ENCODE peak calls at places on chromosomes 1 and 21, in five cellular contexts. L is H9, A is IMR-90, W is mesenchymal stem cell, T is H1. J is an unnamed sample.
A peak's percentile ranks its signal among the peaks of the same experiment; 100 is the strongest.

GRCh38 chr1:153374077-153374476 is 1.3 kb downstream of the S100A12 start:
- DNase-seq in L (no peak), A (no peak), W (no peak), T (no peak), J (no peak)

GRCh38 chr21:34337741-34338140 is 26.1 kb upstream of the KCNE2 start:
- DNase-seq in L (no peak), A (no peak), W (peak; percentile 14), T (no peak), J (no peak)

GRCh38 chr1:212214377-212214776 is 70.8 kb upstream of the PPP2R5A start:
- DNase-seq in L (no peak), A (no peak), W (no peak), T (no peak), J (no peak)

GRCh38 chr21:42162831-42163510 is 56.0 kb upstream of the ABCG1 start:
- DNase-seq in L (no peak), A (no peak), W (no peak), T (no peak), J (no peak)

GRCh38 chr1:111690306-111690617 is 48.9 kb downstream of the INKA2 start:
- DNase-seq in L (no peak), A (peak; percentile 91), W (peak; percentile 81), T (no peak), J (no peak)

GRCh38 chr1:2974701-2975301 is 46.5 kb upstream of the ACTRT2 start:
- DNase-seq in L (no peak), A (no peak), W (no peak), T (no peak), J (no peak)

GRCh38 chr1:230422221-230422981 is 3.7 kb downstream of the PGBD5 start:
- DNase-seq in L (peak; percentile 41), A (no peak), W (no peak), T (no peak), J (no peak)

GRCh38 chr1:229557913-229558414 is 543 bp downstream of the ABCB10 start:
- DNase-seq in L (peak; percentile 35), A (no peak), W (peak; percentile 39), T (peak; percentile 70), J (peak; percentile 33)

GRCh38 chr21:26385721-26386120 is 187.4 kb downstream of the CYYR1 start:
- DNase-seq in L (no peak), A (no peak), W (peak; percentile 4), T (no peak), J (no peak)

GRCh38 chr1:24861821-24862727 is 68.0 kb downstream of the RUNX3 start:
- DNase-seq in L (no peak), A (no peak), W (no peak), T (peak; percentile 50), J (no peak)

GRCh38 chr1:194568610-194569009 is 1382.2 kb upstream of the B3GALT2 start:
- DNase-seq in L (no peak), A (peak; percentile 12), W (no peak), T (no peak), J (no peak)

GRCh38 chr1:15455522-15455921 is 1.0 kb upstream of the CELA2A start:
- DNase-seq in L (no peak), A (peak; percentile 54), W (peak; percentile 43), T (no peak), J (no peak)

GRCh38 chr1:173669491-173669941 is at the start of gene ANKRD45:
- DNase-seq in L (peak; percentile 88), A (peak; percentile 4), W (peak; percentile 35), T (peak; percentile 92), J (peak; percentile 76)

GRCh38 chr1:43521716-43522115 is 9.0 kb upstream of the PTPRF start:
- DNase-seq in L (no peak), A (no peak), W (no peak), T (no peak), J (no peak)

GRCh38 chr1:176976771-176977170 is 187.7 kb downstream of the ASTN1 start:
- DNase-seq in L (no peak), A (no peak), W (no peak), T (no peak), J (no peak)

GRCh38 chr1:203636306-203636705 is 9.7 kb downstream of the ATP2B4 start:
- DNase-seq in L (no peak), A (peak; percentile 52), W (no peak), T (no peak), J (no peak)
- H2BK15ac ChIP-seq in L (no peak overlapping the region), A (no peak overlapping the region), W (no peak overlapping the region), T (no peak overlapping the region), J (no peak overlapping the region)

GRCh38 chr1:185404864-185405568 is 88.0 kb upstream of the IVNS1ABP start:
- DNase-seq in L (no peak), A (no peak), W (no peak), T (no peak), J (no peak)
- H3K27ac ChIP-seq in L (no peak overlapping the region), A (no peak overlapping the region), W (no peak overlapping the region), T (no peak overlapping the region), J (no peak overlapping the region)

DNA sequence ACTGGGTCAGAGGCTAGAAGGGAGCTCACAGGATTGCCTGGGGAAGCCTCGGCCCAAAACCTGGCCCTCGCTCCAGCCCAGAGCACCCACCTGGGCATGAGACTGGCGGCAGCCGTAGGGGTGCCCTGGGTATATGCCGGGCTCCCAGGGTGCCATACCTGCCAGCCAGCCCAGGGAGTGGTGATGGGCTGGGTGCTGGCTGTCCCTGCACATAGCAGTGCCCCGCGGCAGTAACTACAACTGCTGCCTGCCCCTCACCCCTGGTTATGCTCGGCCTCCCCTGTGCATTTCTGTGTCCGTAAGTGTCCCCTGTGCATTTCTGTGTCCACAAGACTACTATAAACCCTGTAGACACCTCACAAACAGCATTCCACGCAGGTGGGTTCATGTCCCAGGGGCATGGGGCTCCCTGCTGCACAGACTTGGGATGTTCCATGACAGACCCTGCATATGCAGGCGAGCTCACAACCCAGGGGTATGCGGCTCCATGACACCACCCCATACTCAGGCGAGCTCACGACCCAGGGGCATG is 5.8 kb upstream of the SPATC1L start:
- DNase-seq in L (no peak), A (no peak), W (no peak), T (no peak), J (no peak)
- H2AFZ ChIP-seq in L (no peak overlapping the region), A (no peak overlapping the region), W (no peak overlapping the region), T (no peak overlapping the region), J (no peak overlapping the region)

GRCh38 chr1:204712718-204713430 is 27.3 kb upstream of the LRRN2 start:
- DNase-seq in L (no peak), A (no peak), W (no peak), T (no peak), J (no peak)

GRCh38 chr1:204716687-204717086 is 31.1 kb upstream of the LRRN2 start:
- DNase-seq in L (no peak), A (no peak), W (no peak), T (peak; percentile 10), J (no peak)

GRCh38 chr1:204713541-204713940 is 28.0 kb upstream of the LRRN2 start:
- DNase-seq in L (no peak), A (no peak), W (peak; percentile 9), T (no peak), J (no peak)

GRCh38 chr1:204714194-204714860 is 28.8 kb upstream of the LRRN2 start:
- DNase-seq in L (no peak), A (no peak), W (no peak), T (no peak), J (no peak)

GRCh38 chr1:204714861-204715511 is 29.4 kb upstream of the LRRN2 start:
- DNase-seq in L (peak; percentile 78), A (no peak), W (no peak), T (no peak), J (peak; percentile 50)
- H2BK15ac ChIP-seq in L (no peak overlapping the region), A (no peak overlapping the region), W (no peak overlapping the region), T (peak overlapping the region; percentile 25), J (no peak overlapping the region)

DNA sequence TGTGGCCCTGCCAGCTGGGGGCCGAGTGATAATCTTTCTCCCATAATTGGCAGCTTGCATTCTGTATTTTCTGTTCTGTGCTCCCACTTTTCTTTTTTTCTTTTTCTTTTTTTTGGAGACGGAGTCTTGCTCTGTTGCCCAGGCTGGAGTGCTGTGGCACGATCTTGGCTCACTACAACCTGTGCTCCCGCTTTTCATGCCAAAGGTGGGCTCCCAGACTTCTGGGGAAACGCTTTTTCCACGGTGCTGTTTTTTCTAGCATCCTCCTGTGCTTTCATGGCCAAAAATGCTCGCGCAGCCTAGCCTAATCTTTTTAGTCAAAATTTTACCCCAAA is 585 bp upstream of the AHCTF1 start:
- DNase-seq in L (no peak), A (no peak), W (no peak), T (no peak), J (no peak)
- H3K27ac ChIP-seq in L (no peak overlapping the region), A (no peak overlapping the region), W (no peak overlapping the region), T (no peak overlapping the region), J (peak overlapping the region; percentile 28)

GRCh38 chr21:33266784-33267135 is 593 bp downstream of the IL10RB start:
- DNase-seq in L (no peak), A (no peak), W (no peak), T (no peak), J (no peak)
- H2AFZ ChIP-seq in L (no peak overlapping the region), A (peak overlapping the region; percentile 96), W (peak overlapping the region; percentile 8), T (no peak overlapping the region), J (peak overlapping the region; percentile 76)

GRCh38 chr1:160636547-160636946 is 10.3 kb downstream of the SLAMF1 start:
- DNase-seq in L (no peak), A (no peak), W (no peak), T (no peak), J (no peak)
- H2BK15ac ChIP-seq in L (no peak overlapping the region), A (no peak overlapping the region), W (no peak overlapping the region), T (no peak overlapping the region), J (no peak overlapping the region)

GRCh38 chr1:208154040-208154439 is 90.1 kb downstream of the PLXNA2 start:
- DNase-seq in L (no peak), A (no peak), W (no peak), T (no peak), J (no peak)
- H3K27ac ChIP-seq in L (no peak overlapping the region), A (no peak overlapping the region), W (no peak overlapping the region), T (no peak overlapping the region), J (no peak overlapping the region)

GRCh38 chr1:31617917-31618746 is 643 bp downstream of the HCRTR1 start:
- DNase-seq in L (peak; percentile 80), A (peak; percentile 12), W (peak; percentile 50), T (peak; percentile 88), J (peak; percentile 78)
- H2AFZ ChIP-seq in L (no peak overlapping the region), A (peak overlapping the region; percentile 91), W (no peak overlapping the region), T (peak overlapping the region; percentile 91), J (peak overlapping the region; percentile 98)